ENCODE peak calls at places on chromosomes 12 and 14, in four cellular contexts. One of them, this sample, is unnamed.

GRCh38 chr14:93328546-93328945 is 4.3 kb downstream of the BTBD7 start:
- DNase-seq in Calu3: no peak
- DNase-seq in SW480: no peak
- DNase-seq in LHCN-M2: no peak
- DNase-seq in this sample: no peak

GRCh38 chr14:97185186-97185585 is 388.0 kb downstream of the VRK1 start:
- DNase-seq in Calu3: no peak
- DNase-seq in SW480: peak
- DNase-seq in LHCN-M2: no peak
- DNase-seq in this sample: no peak

GRCh38 chr12:101919447-101919846 is 42.1 kb downstream of the DRAM1 start:
- DNase-seq in LHCN-M2: no peak
- DNase-seq in SW480: no peak
- DNase-seq in Calu3: no peak
- DNase-seq in this sample: no peak

GRCh38 chr12:107366322-107366721 is 273.0 kb upstream of the CRY1 start:
- DNase-seq in LHCN-M2: no peak
- DNase-seq in SW480: no peak
- DNase-seq in Calu3: no peak
- DNase-seq in this sample: no peak

GRCh38 chr14:41873379-41874034 is 266.8 kb downstream of the LRFN5 start:
- DNase-seq in SW480: no peak
- DNase-seq in Calu3: no peak
- DNase-seq in LHCN-M2: no peak
- DNase-seq in this sample: peak

GRCh38 chr14:101622251-101623076 is 61.2 kb downstream of the DIO3 start:
- DNase-seq in Calu3: no peak
- DNase-seq in LHCN-M2: no peak
- DNase-seq in SW480: no peak
- DNase-seq in this sample: no peak

GRCh38 chr14:80523518-80524117 is 312.3 kb upstream of the DIO2 start:
- DNase-seq in SW480: no peak
- DNase-seq in LHCN-M2: peak
- DNase-seq in Calu3: no peak
- DNase-seq in this sample: peak

GRCh38 chr14:37428954-37429353 is 166.1 kb downstream of the FOXA1 start:
- DNase-seq in Calu3: no peak
- DNase-seq in SW480: no peak
- DNase-seq in LHCN-M2: no peak
- DNase-seq in this sample: no peak

GRCh38 chr12:56311003-56311402 is 4.8 kb downstream of the CNPY2 start:
- DNase-seq in Calu3: no peak
- DNase-seq in SW480: no peak
- DNase-seq in LHCN-M2: no peak
- DNase-seq in this sample: no peak

GRCh38 chr14:30257946-30258661 is 300.9 kb upstream of the G2E3 start:
- DNase-seq in SW480: no peak
- DNase-seq in Calu3: no peak
- DNase-seq in LHCN-M2: no peak
- DNase-seq in this sample: no peak

GRCh38 chr12:24561882-24562760 is 386.8 kb downstream of the BCAT1 start:
- DNase-seq in SW480: no peak
- DNase-seq in Calu3: peak
- DNase-seq in LHCN-M2: peak
- DNase-seq in this sample: peak

GRCh38 chr14:89013098-89013504 is 188.7 kb downstream of the TTC8 start:
- DNase-seq in LHCN-M2: peak
- DNase-seq in Calu3: peak
- DNase-seq in SW480: peak
- DNase-seq in this sample: peak

GRCh38 chr12:131755305-131756113 is 44.6 kb downstream of the SFSWAP start:
- DNase-seq in Calu3: no peak
- DNase-seq in LHCN-M2: peak
- DNase-seq in SW480: peak
- DNase-seq in this sample: peak

GRCh38 chr12:130952106-130952505 is 1.6 kb upstream of the ADGRD1 start:
- DNase-seq in LHCN-M2: no peak
- DNase-seq in Calu3: no peak
- DNase-seq in SW480: no peak
- DNase-seq in this sample: no peak

GRCh38 chr12:22190-22529 is 44.4 kb upstream of the IQSEC3 start:
- DNase-seq in SW480: peak
- DNase-seq in LHCN-M2: no peak
- DNase-seq in Calu3: no peak
- DNase-seq in this sample: no peak

GRCh38 chr14:105738638-105739037 is 212.3 kb downstream of the TMEM121 start:
- DNase-seq in LHCN-M2: no peak
- DNase-seq in Calu3: no peak
- DNase-seq in SW480: no peak
- DNase-seq in this sample: no peak

GRCh38 chr14:100348779-100349708 is 25.9 kb downstream of the SLC25A47 start:
- DNase-seq in SW480: no peak
- DNase-seq in Calu3: no peak
- DNase-seq in LHCN-M2: no peak
- DNase-seq in this sample: no peak

GRCh38 chr12:22537000-22537544 is 7.3 kb downstream of the C2CD5 start:
- DNase-seq in LHCN-M2: no peak
- DNase-seq in Calu3: no peak
- DNase-seq in SW480: no peak
- DNase-seq in this sample: no peak

GRCh38 chr14:60485600-60486251 is at the start of gene C14orf39:
- DNase-seq in SW480: no peak
- DNase-seq in LHCN-M2: peak
- DNase-seq in Calu3: no peak
- DNase-seq in this sample: peak

GRCh38 chr14:103286968-103287850 is 46.8 kb upstream of the EIF5 start:
- DNase-seq in LHCN-M2: no peak
- DNase-seq in SW480: no peak
- DNase-seq in Calu3: no peak
- DNase-seq in this sample: no peak

GRCh38 chr12:24750263-24750662 is 198.6 kb downstream of the BCAT1 start:
- DNase-seq in LHCN-M2: peak
- DNase-seq in SW480: no peak
- DNase-seq in Calu3: no peak
- DNase-seq in this sample: no peak

GRCh38 chr12:7667025-7667575 is 1.4 kb upstream of the APOBEC1 start:
- DNase-seq in Calu3: no peak
- DNase-seq in LHCN-M2: peak
- DNase-seq in SW480: peak
- DNase-seq in this sample: no peak

GRCh38 chr12:116600959-116601358 is 41.8 kb downstream of the MAP1LC3B2 start:
- DNase-seq in SW480: no peak
- DNase-seq in LHCN-M2: no peak
- DNase-seq in Calu3: no peak
- DNase-seq in this sample: no peak

GRCh38 chr12:94589591-94590001 is 60.8 kb downstream of the TMCC3 start:
- DNase-seq in Calu3: no peak
- DNase-seq in LHCN-M2: no peak
- DNase-seq in SW480: no peak
- DNase-seq in this sample: no peak

GRCh38 chr14:25001096-25001982 is 48.6 kb downstream of the STXBP6 start:
- DNase-seq in SW480: no peak
- DNase-seq in LHCN-M2: no peak
- DNase-seq in Calu3: no peak
- DNase-seq in this sample: peak

GRCh38 chr12:110693731-110694130 is 4.8 kb upstream of the HVCN1 start:
- DNase-seq in Calu3: no peak
- DNase-seq in LHCN-M2: no peak
- DNase-seq in SW480: no peak
- DNase-seq in this sample: no peak

GRCh38 chr14:36857842-36858445 is 196.3 kb downstream of the PAX9 start:
- DNase-seq in LHCN-M2: no peak
- DNase-seq in Calu3: no peak
- DNase-seq in SW480: no peak
- DNase-seq in this sample: no peak

GRCh38 chr12:114371250-114371649 is 34.7 kb downstream of the TBX5 start:
- DNase-seq in LHCN-M2: no peak
- DNase-seq in SW480: no peak
- DNase-seq in Calu3: no peak
- DNase-seq in this sample: no peak

GRCh38 chr12:104064842-104065441 is 611 bp downstream of the HCFC2 start:
- DNase-seq in SW480: peak
- DNase-seq in LHCN-M2: no peak
- DNase-seq in Calu3: no peak
- DNase-seq in this sample: no peak

GRCh38 chr12:91139981-91140659 is 28.8 kb upstream of the LUM start:
- DNase-seq in SW480: no peak
- DNase-seq in LHCN-M2: peak
- DNase-seq in Calu3: no peak
- DNase-seq in this sample: peak

This sample was measured in fibroblast of the aortic adventitia.